ENCODE peak calls at places on chromosome 5, in six cellular contexts. H is adrenal gland; Z is T-helper 1 cell; M is activated T-helper 9 cell treated with anti-CD3 and anti-CD28 coated beads, Interleukin-2, amount 50 U/mL, for 16 hours; T is stimulated activated CD8-positive, alpha-beta memory T cell treated with anti-CD3 and anti-CD28 coated beads, Interleukin-2, amount 100 ng/mL, for 1 hour; D is BJ. N is an unnamed sample.
A peak's percentile ranks its signal among the peaks of the same experiment; 100 is the strongest.

GRCh38 chr5:78699565-78700143 is 51.1 kb upstream of the LHFPL2 start:
- DNase-seq in T (no peak), H (peak; percentile 59), D (peak; percentile 84), Z (no peak), M (no peak), N (no peak)

GRCh38 chr5:177356756-177357458 is 817 bp upstream of the RGS14 start:
- DNase-seq in H (no peak), M (no peak), Z (no peak), D (no peak), T (no peak), N (no peak)

GRCh38 chr5:139141841-139142240 is 56.3 kb downstream of the SIL1 start:
- DNase-seq in M (no peak), T (no peak), D (no peak), Z (no peak), H (peak; percentile 81), N (no peak)

GRCh38 chr5:57566914-57567313 is 84.3 kb upstream of the ACTBL2 start:
- DNase-seq in T (no peak), M (no peak), H (no peak), D (no peak), Z (no peak), N (no peak)

GRCh38 chr5:172383231-172383802 is 71.0 kb downstream of the SH3PXD2B start:
- DNase-seq in H (no peak), M (no peak), D (no peak), T (no peak), Z (no peak), N (no peak)

GRCh38 chr5:76819851-76820280 is 1.0 kb downstream of the F2RL1 start:
- DNase-seq in H (no peak), D (no peak), T (no peak), M (no peak), Z (no peak), N (no peak)

GRCh38 chr5:14722923-14723322 is 58.4 kb downstream of the OTULIN start:
- DNase-seq in H (no peak), Z (no peak), D (no peak), T (no peak), M (no peak), N (no peak)

GRCh38 chr5:72110401-72111013 is 3.2 kb downstream of the MAP1B start:
- DNase-seq in M (no peak), D (no peak), Z (no peak), T (no peak), H (no peak), N (peak; percentile 71)

GRCh38 chr5:141478321-141478945 is 2.7 kb downstream of the PCDHGC3 start:
- DNase-seq in Z (no peak), H (no peak), M (no peak), T (no peak), D (no peak), N (no peak)

GRCh38 chr5:94375801-94376200 is 242.6 kb downstream of the KIAA0825 start:
- DNase-seq in Z (no peak), T (no peak), H (no peak), M (no peak), D (no peak), N (no peak)

GRCh38 chr5:137710086-137710485 is 25.8 kb downstream of the KLHL3 start:
- DNase-seq in M (no peak), D (no peak), T (no peak), Z (no peak), H (no peak), N (no peak)

GRCh38 chr5:77984587-77984986 is 208.4 kb upstream of the TBCA start:
- DNase-seq in D (no peak), T (no peak), M (no peak), Z (no peak), H (no peak), N (no peak)

GRCh38 chr5:52269395-52269794 is 518.3 kb upstream of the ITGA1 start:
- DNase-seq in T (no peak), D (no peak), H (no peak), M (no peak), Z (no peak), N (no peak)

GRCh38 chr5:162068412-162068811 is 839 bp downstream of the GABRG2 start:
- DNase-seq in H (peak; percentile 55), D (no peak), T (no peak), M (no peak), Z (no peak), N (no peak)

GRCh38 chr5:129917224-129917623 is 13.0 kb downstream of the CHSY3 start:
- DNase-seq in H (no peak), Z (no peak), D (no peak), T (no peak), M (no peak), N (no peak)

GRCh38 chr5:52801329-52801728 is 13.6 kb downstream of the ITGA1 start:
- DNase-seq in T (no peak), M (no peak), H (peak; percentile 61), D (no peak), Z (no peak), N (no peak)

GRCh38 chr5:25544652-25545249 is 900.0 kb upstream of the CDH10 start:
- DNase-seq in M (no peak), Z (no peak), D (no peak), T (no peak), H (peak; percentile 64), N (no peak)

GRCh38 chr5:59972043-59972442 is 78.5 kb upstream of the PDE4D start:
- DNase-seq in M (no peak), T (no peak), D (no peak), Z (no peak), H (no peak), N (no peak)

GRCh38 chr5:1934801-1935429 is 52.2 kb upstream of the IRX4 start:
- DNase-seq in M (no peak), D (no peak), T (no peak), H (no peak), Z (no peak), N (no peak)

GRCh38 chr5:63686938-63687337 is 275.3 kb downstream of the HTR1A start:
- DNase-seq in Z (no peak), T (no peak), D (no peak), M (no peak), H (peak; percentile 57), N (no peak)

GRCh38 chr5:131825404-131826013 is 28.7 kb upstream of the FNIP1 start:
- DNase-seq in M (no peak), T (no peak), D (no peak), Z (no peak), H (no peak), N (no peak)

GRCh38 chr5:87413116-87413645 is 451 bp upstream of the CCNH start:
- DNase-seq in Z (no peak), T (no peak), D (no peak), M (no peak), H (no peak), N (no peak)

GRCh38 chr5:149439899-149440655 is 61.0 kb upstream of the IL17B start:
- DNase-seq in D (no peak), M (no peak), H (no peak), T (no peak), Z (no peak), N (no peak)

GRCh38 chr5:95954716-95955115 is 6.9 kb downstream of the ELL2 start:
- DNase-seq in T (no peak), M (no peak), D (no peak), H (no peak), Z (no peak), N (no peak)

GRCh38 chr5:62550103-62550502 is 28.5 kb upstream of the LRRC70 start:
- DNase-seq in M (no peak), H (no peak), T (no peak), Z (no peak), D (no peak), N (no peak)

GRCh38 chr5:45038366-45038987 is 229.7 kb downstream of the MRPS30 start:
- DNase-seq in D (no peak), T (no peak), M (no peak), Z (no peak), H (no peak), N (no peak)

GRCh38 chr5:88142801-88143692 is 125.6 kb downstream of the TMEM161B start:
- DNase-seq in D (no peak), H (peak; percentile 58), T (no peak), M (no peak), Z (no peak), N (no peak)

GRCh38 chr5:22500521-22500920 is 352.6 kb downstream of the CDH12 start:
- DNase-seq in Z (no peak), H (no peak), T (no peak), M (no peak), D (no peak), N (no peak)

GRCh38 chr5:154285661-154286408 is 95.3 kb downstream of the GALNT10 start:
- DNase-seq in H (no peak), Z (no peak), M (no peak), T (no peak), D (no peak), N (no peak)

GRCh38 chr5:173592050-173592669 is 24.3 kb downstream of the BOD1 start:
- DNase-seq in M (no peak), T (no peak), H (peak; percentile 30), D (no peak), Z (no peak), N (no peak)

GRCh38 chr5:5061836-5062235 is 78.3 kb upstream of the ADAMTS16 start:
- DNase-seq in T (no peak), D (no peak), H (no peak), M (no peak), Z (no peak), N (no peak)

GRCh38 chr5:144072518-144072927 is 97.9 kb downstream of the YIPF5 start:
- DNase-seq in D (peak; percentile 54), H (no peak), M (no peak), Z (no peak), T (no peak), N (no peak)

GRCh38 chr5:41157272-41157671 is 56.1 kb downstream of the C6 start:
- DNase-seq in D (no peak), H (no peak), T (no peak), Z (no peak), M (no peak), N (no peak)

GRCh38 chr5:82952326-82952725 is 124.9 kb downstream of the TMEM167A start:
- DNase-seq in D (no peak), T (no peak), Z (no peak), H (no peak), M (no peak), N (no peak)

GRCh38 chr5:172187118-172188032 is 649 bp downstream of the STK10 start:
- DNase-seq in M (peak; percentile 64), T (peak; percentile 58), H (peak; percentile 71), D (no peak), Z (peak; percentile 70), N (peak; percentile 48)

N was measured in ascending aorta.